ENCODE peak calls at places on chromosomes 7 and 10, in seven cellular contexts. Z is prostate gland, A is B cell, X is progenitor cell of endocrine pancreas, N is AG04450, M is astrocyte of the spinal cord, P is nephron progenitor cell. B is an unnamed sample.

GRCh38 chr7:1591396-1591795 is 21.6 kb upstream of the PSMG3 start:
- DNase-seq in N (no peak), X (no peak), A (no peak), M (no peak), P (no peak), Z (no peak), B (no peak)

GRCh38 chr10:113111900-113112853 is 162.1 kb downstream of the TCF7L2 start:
- DNase-seq in Z (no peak), P (no peak), M (peak), X (no peak), A (no peak), N (no peak), B (no peak)

GRCh38 chr10:97511711-97512445 is 13.2 kb downstream of the UBTD1 start:
- DNase-seq in A (no peak), X (no peak), Z (no peak), P (no peak), M (no peak), N (no peak), B (no peak)

GRCh38 chr10:22244001-22244400 is 26.2 kb upstream of the EBLN1 start:
- DNase-seq in A (no peak), P (no peak), M (no peak), N (no peak), X (no peak), Z (no peak), B (no peak)

GRCh38 chr7:70788276-70788675 is 343.7 kb upstream of the GALNT17 start:
- DNase-seq in M (no peak), Z (no peak), X (no peak), N (no peak), P (no peak), A (no peak), B (no peak)

GRCh38 chr7:47045169-47045568 is 536.7 kb downstream of the TNS3 start:
- DNase-seq in M (no peak), Z (peak), A (no peak), X (no peak), N (no peak), P (no peak), B (no peak)

GRCh38 chr10:31664803-31665202 is 263.8 kb downstream of the ARHGAP12 start:
- DNase-seq in A (no peak), P (no peak), Z (no peak), N (no peak), M (no peak), X (no peak), B (no peak)

GRCh38 chr7:157713591-157713990 is 376.8 kb downstream of the DNAJB6 start:
- DNase-seq in M (no peak), X (no peak), Z (no peak), A (no peak), N (no peak), P (no peak), B (no peak)

GRCh38 chr10:110725809-110726641 is 81.9 kb downstream of the RBM20 start:
- DNase-seq in N (no peak), M (no peak), X (no peak), A (no peak), P (peak), Z (no peak), B (no peak)

GRCh38 chr7:67791918-67792317 is 795.3 kb downstream of the TYW1 start:
- DNase-seq in P (no peak), A (no peak), M (no peak), X (no peak), N (no peak), Z (no peak), B (no peak)

GRCh38 chr7:44885394-44886317 is at the start of gene PURB:
- DNase-seq in P (peak), N (peak), Z (peak), X (peak), A (peak), M (peak), B (peak)
- TF ChIP-seq CTCF in P (no peak), N (no peak), Z (no peak), X (no peak), A (no peak), M (no peak), B (no peak)

DNA sequence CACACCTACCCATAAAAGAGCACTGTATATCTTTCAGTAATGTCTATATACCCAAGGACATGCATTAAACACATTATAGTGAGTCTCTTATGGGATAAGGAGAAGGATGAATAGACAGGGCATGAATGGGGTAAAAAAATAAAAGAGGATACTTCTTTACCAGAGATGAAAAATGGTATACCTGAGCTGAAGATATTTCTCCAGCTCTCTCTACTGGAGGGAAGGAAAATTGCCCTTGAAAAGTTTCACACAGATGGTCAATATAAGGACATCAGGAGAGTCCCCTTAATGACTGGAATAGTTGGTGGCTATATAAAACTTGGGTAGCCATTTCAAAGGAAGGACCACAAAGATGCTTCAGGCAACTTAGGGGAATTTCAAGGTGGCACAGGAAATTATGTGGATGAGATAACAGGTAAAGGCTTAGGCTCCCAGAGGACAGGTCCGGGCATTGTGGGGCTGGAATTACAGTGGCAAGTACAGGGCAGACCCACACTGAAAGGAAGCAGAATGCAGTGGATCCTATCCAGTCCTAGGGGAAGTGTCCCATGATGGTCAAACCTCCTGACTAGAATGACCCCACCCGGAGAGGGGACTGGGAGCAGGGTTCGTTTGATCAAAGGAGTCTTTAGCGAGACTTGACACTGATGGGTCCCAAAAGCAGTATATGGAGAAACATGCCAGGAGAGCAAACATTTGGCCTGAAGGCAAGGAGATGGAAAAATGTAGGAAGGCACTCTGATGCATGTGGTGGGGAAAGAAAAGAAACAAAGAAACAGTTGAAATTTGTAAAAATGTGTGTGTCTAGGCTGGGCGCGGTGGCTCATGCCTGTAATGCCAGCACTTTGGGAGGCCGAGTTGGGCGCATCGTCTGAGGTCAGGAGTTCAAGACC is 35.6 kb downstream of the PLAU start:
- DNase-seq in N (no peak), A (no peak), X (no peak), M (no peak), Z (no peak), P (no peak), B (no peak)
- TF ChIP-seq CTCF in N (peak), A (no peak), X (no peak), M (peak), Z (no peak), P (no peak), B (no peak)

GRCh38 chr7:50315739-50316671 is 11.5 kb downstream of the IKZF1 start:
- DNase-seq in Z (no peak), A (no peak), M (no peak), N (no peak), X (no peak), P (no peak), B (no peak)

GRCh38 chr7:50315193-50315592 is 10.7 kb downstream of the IKZF1 start:
- DNase-seq in P (no peak), N (no peak), A (no peak), Z (no peak), X (no peak), M (no peak), B (no peak)

GRCh38 chr7:50314778-50315177 is 10.3 kb downstream of the IKZF1 start:
- DNase-seq in Z (no peak), M (no peak), P (peak), N (no peak), A (no peak), X (no peak), B (no peak)

GRCh38 chr7:50317221-50317678 is 12.7 kb downstream of the IKZF1 start:
- DNase-seq in P (no peak), X (no peak), M (no peak), Z (no peak), N (no peak), A (peak), B (no peak)

DNA sequence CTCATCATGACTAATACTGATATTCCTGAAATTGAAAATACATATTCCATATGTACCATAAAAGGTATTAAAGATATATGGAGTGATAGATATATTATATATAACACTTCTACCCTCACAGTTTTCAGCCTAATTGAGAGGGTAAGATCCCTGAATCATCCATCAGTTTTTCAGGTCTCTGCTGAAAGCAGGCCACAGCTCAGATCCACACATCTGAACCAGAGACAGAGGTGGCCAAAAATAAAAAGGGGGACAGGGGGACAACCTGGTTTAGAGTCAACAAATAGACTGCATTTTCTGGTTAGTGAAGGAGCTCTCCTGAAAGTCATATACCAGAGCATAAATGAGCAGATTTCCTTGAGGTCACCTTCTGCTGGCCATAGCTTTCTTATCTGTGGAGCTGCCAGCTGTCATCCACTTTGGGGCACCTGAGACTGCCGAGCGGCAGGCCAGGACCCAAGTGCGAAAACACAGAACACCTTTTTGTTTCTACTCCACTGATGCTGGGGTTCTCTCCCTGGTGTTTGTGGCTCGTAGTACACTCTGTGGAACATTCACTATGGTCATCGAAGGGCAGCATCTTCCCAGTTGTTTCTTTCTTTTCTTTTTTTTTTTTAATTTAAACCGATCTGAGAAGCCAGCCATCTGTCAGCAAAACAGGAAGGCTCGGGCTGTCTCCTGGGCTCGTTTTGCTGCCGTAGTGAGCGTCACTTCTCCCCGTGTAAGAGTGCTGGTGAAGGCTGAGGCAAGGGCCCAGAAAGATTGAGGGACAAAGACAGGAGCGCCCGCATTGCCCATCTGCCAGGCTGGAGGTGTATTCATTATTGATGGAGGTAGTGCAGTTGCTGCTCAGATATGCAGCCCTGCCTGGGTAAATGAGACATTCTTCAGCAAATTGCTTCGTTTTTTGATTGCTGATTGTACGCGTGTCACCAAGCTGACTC is 13.5 kb downstream of the IKZF1 start:
- DNase-seq in P (no peak), X (no peak), N (no peak), M (no peak), Z (no peak), A (peak), B (no peak)
- TF ChIP-seq CTCF in P (no peak), X (no peak), N (no peak), M (no peak), Z (no peak), A (peak), B (no peak)

GRCh38 chr7:52254396-52255025 is 780.9 kb upstream of the POM121L12 start:
- DNase-seq in X (no peak), Z (no peak), P (no peak), N (no peak), A (no peak), M (no peak), B (no peak)

GRCh38 chr7:52257890-52258289 is 777.5 kb upstream of the POM121L12 start:
- DNase-seq in Z (no peak), A (no peak), X (no peak), M (no peak), N (no peak), P (no peak), B (no peak)

GRCh38 chr7:52261052-52261451 is 774.4 kb upstream of the POM121L12 start:
- DNase-seq in P (no peak), Z (no peak), X (no peak), A (no peak), N (no peak), M (no peak), B (no peak)

GRCh38 chr7:52260046-52260665 is 775.3 kb upstream of the POM121L12 start:
- DNase-seq in M (no peak), A (no peak), P (no peak), X (no peak), N (no peak), Z (no peak), B (no peak)
- TF ChIP-seq CTCF in M (no peak), A (no peak), P (no peak), X (peak), N (no peak), Z (no peak), B (peak)

DNA sequence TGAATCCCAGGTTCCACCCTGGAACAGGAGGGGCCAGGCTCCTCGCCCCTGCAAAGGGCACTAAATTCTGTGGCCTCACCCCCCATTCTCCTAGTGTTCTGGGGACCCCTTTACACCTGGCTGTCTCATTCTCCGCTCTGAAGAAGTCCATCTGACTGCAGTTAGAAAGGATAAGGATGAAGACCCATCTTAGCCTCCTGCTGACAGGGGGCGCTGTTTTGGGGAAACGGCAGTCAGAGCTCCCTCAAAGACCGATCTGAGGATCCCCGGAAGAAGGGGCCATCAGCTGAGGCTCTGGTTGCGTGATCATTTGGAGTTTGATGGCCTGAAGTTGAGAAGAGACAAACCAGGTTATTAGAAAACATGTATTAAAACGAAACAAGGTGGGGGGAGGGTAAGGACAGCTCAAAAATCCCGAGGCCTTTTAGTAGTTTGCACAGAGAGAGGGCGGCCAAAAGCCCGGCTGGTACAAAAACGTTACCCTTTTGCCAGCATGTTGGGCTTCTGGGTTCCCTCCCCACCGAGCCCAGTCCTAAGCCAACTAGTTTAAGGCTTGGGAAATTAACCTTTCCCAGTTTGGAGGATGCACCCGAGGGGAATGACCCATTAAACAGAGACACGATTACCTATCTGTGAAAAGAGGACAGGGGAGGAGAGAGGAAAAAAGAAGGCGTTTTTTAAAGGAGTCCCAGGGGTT is 102.8 kb downstream of the CHN2 start:
- DNase-seq in P (peak), N (no peak), A (no peak), Z (no peak), X (no peak), M (no peak), B (no peak)
- TF ChIP-seq CTCF in P (peak), N (peak), A (no peak), Z (no peak), X (peak), M (no peak), B (peak)

GRCh38 chr7:24591152-24591551 is 17.9 kb downstream of the PALS2 start:
- DNase-seq in A (no peak), Z (no peak), N (no peak), P (no peak), M (no peak), X (no peak), B (no peak)
- TF ChIP-seq CTCF in A (no peak), Z (no peak), N (no peak), P (no peak), M (no peak), X (no peak), B (no peak)

GRCh38 chr10:104011904-104012303 is 45.0 kb downstream of the SLK start:
- DNase-seq in N (no peak), X (no peak), A (no peak), Z (no peak), M (no peak), P (no peak), B (no peak)

GRCh38 chr10:104018471-104018870 is 51.5 kb downstream of the SLK start:
- DNase-seq in P (no peak), N (no peak), Z (no peak), X (no peak), M (no peak), A (no peak), B (no peak)

DNA sequence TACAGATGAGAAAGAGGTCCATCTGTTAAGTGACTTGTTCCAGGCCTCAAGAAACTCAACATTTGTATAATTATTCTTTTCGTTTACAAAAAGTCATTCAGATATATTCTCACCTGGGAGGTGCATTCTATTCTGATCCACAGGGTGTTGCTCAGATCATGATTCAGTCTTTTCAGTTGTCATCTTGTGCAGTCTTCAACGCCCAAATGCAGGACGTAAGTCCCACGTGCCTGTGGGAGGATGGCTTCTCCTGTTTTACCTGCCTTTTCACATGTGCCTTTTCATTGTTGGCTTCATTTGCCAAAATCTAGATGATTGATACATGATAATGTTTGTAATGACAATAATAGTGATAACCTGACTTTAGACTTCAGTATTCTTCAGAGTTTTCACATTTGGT is 46.5 kb downstream of the SLK start:
- DNase-seq in Z (no peak), A (no peak), M (no peak), P (no peak), X (no peak), N (no peak), B (no peak)
- TF ChIP-seq CTCF in Z (no peak), A (no peak), M (no peak), P (no peak), X (no peak), N (no peak), B (no peak)

DNA sequence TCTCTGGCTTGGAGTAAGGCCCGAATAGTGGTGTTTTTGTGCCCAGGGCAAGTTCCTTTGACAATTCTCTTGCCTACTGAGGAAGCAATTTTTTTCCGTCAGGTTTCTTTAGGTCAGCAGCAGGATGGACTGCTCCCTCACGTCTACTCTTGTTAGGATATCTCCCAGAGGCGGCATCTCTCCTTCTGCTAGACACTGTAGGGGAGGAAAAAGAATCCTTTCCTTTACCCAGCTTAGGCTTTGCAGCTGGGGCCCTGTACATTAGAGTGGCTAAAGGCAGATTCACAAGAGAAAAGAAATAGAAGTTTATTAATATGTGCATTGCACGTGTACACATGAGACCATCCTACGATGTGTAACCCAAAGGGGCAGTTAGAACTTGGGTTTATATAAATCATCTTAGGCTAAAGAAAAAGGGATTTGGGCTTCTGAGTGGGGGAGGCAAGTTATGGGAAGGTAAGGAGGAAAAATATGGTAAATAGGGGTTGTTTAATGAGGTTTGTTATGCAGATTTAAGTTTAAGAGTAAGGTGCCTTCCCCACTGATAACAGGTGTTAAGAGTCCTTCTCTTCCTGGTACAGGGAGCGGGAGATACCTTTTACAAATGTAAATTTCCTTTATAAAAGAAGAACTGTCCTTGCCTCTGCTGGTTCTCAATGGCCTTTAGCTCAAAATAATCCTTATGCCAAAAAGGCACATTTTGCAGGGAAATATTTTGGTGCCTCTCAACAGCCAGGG is 156.4 kb downstream of the AOAH start:
- DNase-seq in M (no peak), N (no peak), P (no peak), A (no peak), X (no peak), Z (no peak), B (no peak)
- TF ChIP-seq CTCF in M (no peak), N (no peak), P (no peak), A (no peak), X (no peak), Z (no peak), B (no peak)

GRCh38 chr10:130045091-130045652 is 65.5 kb downstream of the C10orf143 start:
- DNase-seq in P (peak), A (no peak), X (no peak), M (no peak), Z (no peak), N (no peak), B (peak)
- TF ChIP-seq CTCF in P (peak), A (no peak), X (peak), M (no peak), Z (no peak), N (no peak), B (peak)

DNA sequence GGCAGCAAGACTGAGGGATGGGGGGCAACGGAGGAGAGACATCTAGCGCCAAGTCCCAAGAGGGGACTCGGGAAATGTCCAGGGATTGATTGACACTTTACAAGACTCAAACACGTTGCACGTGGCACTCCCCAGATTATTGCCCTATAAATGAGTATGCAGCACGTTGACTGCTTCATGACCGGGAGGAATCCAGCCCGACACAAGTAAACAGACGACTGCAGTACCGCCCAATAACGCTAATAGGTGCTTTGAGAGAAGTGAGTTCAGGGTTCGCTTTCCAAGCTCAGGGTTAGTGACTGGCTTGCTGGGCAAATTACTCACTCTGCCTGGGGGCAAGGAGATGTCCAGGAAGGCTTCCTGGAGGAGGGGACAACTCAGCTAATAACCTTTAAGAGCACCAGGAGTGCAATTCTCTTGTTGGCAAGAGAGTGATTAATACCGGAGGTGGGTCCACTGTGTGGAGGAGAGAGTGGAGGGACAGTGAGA is 73.3 kb upstream of the MYL10 start:
- DNase-seq in N (no peak), Z (peak), P (no peak), M (no peak), A (no peak), X (no peak), B (no peak)
- TF ChIP-seq CTCF in N (peak), Z (no peak), P (no peak), M (no peak), A (no peak), X (no peak), B (no peak)